ENCODE peak calls at places on chromosome 6, in ten cellular contexts. D is GM06990, J is K562, B is heart right ventricle, I is foreskin fibroblast, R is bronchial epithelial cell, T is right lobe of liver, N is ovary, A is fibroblast of mammary gland, X is adrenal gland. U is an unnamed sample.

GRCh38 chr6:106849676-106850332 is 124.7 kb downstream of the CD24 start:
- DNase-seq in X (no peak), D (no peak), J (peak), I (no peak), A (no peak), T (no peak), R (no peak), N (no peak), B (no peak), U (no peak)

GRCh38 chr6:127952831-127953230 is 52.0 kb upstream of the THEMIS start:
- DNase-seq in J (no peak), B (no peak), N (no peak), X (no peak), I (no peak), R (no peak), D (no peak), A (no peak), T (no peak), U (no peak)

GRCh38 chr6:138959521-138959920 is 28.5 kb downstream of the REPS1 start:
- DNase-seq in N (no peak), X (no peak), B (no peak), D (no peak), A (no peak), J (no peak), T (no peak), R (peak), I (no peak), U (no peak)

GRCh38 chr6:140061422-140062041 is 687.1 kb upstream of the CITED2 start:
- DNase-seq in J (no peak), N (no peak), A (no peak), B (no peak), R (no peak), D (no peak), X (no peak), I (no peak), T (no peak), U (no peak)

GRCh38 chr6:105319331-105319730 is 83.6 kb downstream of the PREP start:
- DNase-seq in D (no peak), I (no peak), A (peak), T (no peak), B (no peak), J (no peak), N (no peak), R (peak), X (no peak), U (no peak)

GRCh38 chr6:169008641-169009040 is 245.0 kb downstream of the THBS2 start:
- DNase-seq in B (no peak), X (no peak), N (no peak), R (no peak), I (no peak), J (no peak), D (no peak), T (no peak), A (peak), U (peak)

GRCh38 chr6:102407886-102408741 is 1014.6 kb downstream of the GRIK2 start:
- DNase-seq in T (no peak), B (no peak), X (no peak), J (no peak), I (no peak), N (no peak), A (no peak), D (no peak), R (peak), U (no peak)

GRCh38 chr6:41741625-41742490 is 5.3 kb downstream of the PGC start:
- DNase-seq in X (no peak), I (no peak), T (no peak), N (no peak), R (no peak), J (no peak), B (no peak), A (no peak), D (no peak), U (no peak)

DNA sequence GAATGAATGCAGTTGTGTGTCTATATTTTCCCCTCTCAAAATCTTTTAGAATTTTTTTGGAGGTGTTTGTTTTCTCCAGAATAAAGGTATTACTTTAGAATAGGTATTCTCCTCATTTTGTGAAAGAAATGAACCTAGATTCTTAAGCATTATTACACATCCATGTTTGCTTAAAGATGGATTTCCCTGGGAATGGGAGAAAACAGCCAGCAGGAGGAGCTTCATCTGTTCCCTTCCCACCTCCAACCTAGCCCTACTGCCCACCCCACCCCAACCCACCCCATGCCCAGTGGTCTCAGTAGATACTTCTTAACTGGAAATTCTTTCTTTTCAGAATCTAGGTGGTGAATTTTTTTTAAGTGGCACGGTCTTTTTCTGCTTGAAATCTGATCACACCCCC is 127.8 kb downstream of the CD109 start:
- DNase-seq in T (no peak), D (no peak), J (no peak), A (no peak), N (no peak), R (no peak), X (no peak), I (no peak), B (no peak), U (no peak)
- TF ChIP-seq CTCF in T (no peak), D (no peak), J (no peak), A (no peak), N (no peak), R (no peak), X (no peak), I (no peak), B (no peak), U (peak)

GRCh38 chr6:156686940-156687874 is 90.0 kb upstream of the ARID1B start:
- DNase-seq in A (peak), B (peak), T (peak), X (peak), J (peak), R (peak), N (peak), I (peak), D (peak), U (peak)

GRCh38 chr6:156694679-156695078 is 82.5 kb upstream of the ARID1B start:
- DNase-seq in R (no peak), J (no peak), N (no peak), B (no peak), A (no peak), X (no peak), D (no peak), I (no peak), T (no peak), U (no peak)

GRCh38 chr6:156687875-156688549 is 89.2 kb upstream of the ARID1B start:
- DNase-seq in X (peak), N (no peak), R (peak), T (peak), D (no peak), J (peak), I (peak), A (peak), B (no peak), U (peak)

GRCh38 chr6:156689656-156690055 is 87.5 kb upstream of the ARID1B start:
- DNase-seq in B (peak), D (no peak), N (no peak), J (no peak), T (no peak), I (no peak), X (no peak), R (no peak), A (no peak), U (no peak)

DNA sequence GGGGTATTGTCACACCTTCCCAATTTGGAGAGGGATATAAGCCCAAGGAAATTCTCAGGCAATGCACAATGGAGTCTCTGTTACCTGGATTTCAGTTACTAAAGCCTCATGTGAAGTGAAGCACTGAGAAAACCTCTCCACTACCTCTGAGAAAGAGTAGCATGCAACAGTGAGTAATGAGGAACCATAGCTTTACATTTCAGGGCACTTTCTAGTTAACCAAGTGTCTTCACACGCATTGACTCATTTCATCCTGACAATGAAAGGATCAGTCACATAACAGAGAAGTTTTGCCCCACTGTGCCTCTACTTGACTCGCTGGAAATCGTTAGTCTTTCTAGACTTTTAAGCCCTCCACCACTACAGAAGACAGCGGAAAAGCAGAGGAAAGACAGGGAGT is 86.2 kb upstream of the ARID1B start:
- DNase-seq in R (no peak), N (no peak), X (no peak), D (peak), B (no peak), I (no peak), T (no peak), A (no peak), J (no peak), U (no peak)
- H3K4me3 ChIP-seq in R (no peak), N (no peak), X (no peak), D (no peak), B (no peak), I (no peak), T (no peak), A (no peak), J (no peak), U (no peak)

GRCh38 chr6:30495993-30496392 is 6.7 kb downstream of the HLA-E start:
- DNase-seq in D (no peak), T (no peak), I (no peak), N (no peak), B (no peak), R (no peak), A (no peak), X (no peak), J (no peak), U (no peak)

GRCh38 chr6:30490031-30490876 is 945 bp downstream of the HLA-E start:
- DNase-seq in A (peak), J (peak), X (peak), N (peak), B (peak), T (peak), D (peak), I (peak), R (peak), U (peak)

GRCh38 chr6:30491963-30492616 is 2.8 kb downstream of the HLA-E start:
- DNase-seq in D (no peak), N (no peak), I (no peak), R (no peak), J (no peak), X (no peak), B (no peak), T (no peak), A (no peak), U (no peak)

GRCh38 chr6:30494275-30494990 is 5.1 kb downstream of the HLA-E start:
- DNase-seq in D (no peak), A (no peak), R (no peak), T (no peak), I (no peak), J (no peak), N (no peak), X (no peak), B (no peak), U (no peak)

DNA sequence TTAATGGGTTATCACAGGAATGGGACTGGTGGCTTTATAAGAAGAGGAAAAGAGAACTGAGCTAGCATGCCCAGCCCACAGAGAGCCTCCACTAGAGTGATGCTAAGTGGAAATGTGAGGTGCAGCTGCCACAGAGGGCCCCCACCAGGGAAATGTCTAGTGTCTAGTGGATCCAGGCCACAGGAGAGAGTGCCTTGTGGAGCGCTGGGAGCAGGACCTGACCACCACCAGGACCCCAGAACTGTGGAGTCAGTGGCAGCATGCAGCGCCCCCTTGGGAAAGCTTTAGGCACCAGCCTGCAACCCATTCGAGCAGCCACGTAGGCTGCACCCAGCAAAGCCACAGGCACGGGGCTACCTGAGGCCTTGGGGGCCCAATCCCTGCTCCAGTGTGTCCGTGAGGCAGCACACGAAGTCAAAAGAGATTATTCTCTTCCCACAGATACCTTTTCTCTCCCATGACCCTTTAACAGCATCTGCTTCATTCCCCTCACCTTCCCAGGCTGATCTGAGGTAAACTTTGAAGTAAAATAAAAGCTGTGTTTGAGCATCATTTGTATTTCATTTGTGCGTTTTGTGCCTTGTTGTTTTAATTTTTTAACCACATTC is 4.4 kb downstream of the HLA-E start:
- DNase-seq in T (no peak), R (no peak), A (no peak), X (no peak), B (no peak), D (no peak), J (peak), N (no peak), I (no peak), U (no peak)
- TF ChIP-seq CTCF in T (no peak), R (peak), A (peak), X (no peak), B (no peak), D (peak), J (peak), N (no peak), I (peak), U (peak)

DNA sequence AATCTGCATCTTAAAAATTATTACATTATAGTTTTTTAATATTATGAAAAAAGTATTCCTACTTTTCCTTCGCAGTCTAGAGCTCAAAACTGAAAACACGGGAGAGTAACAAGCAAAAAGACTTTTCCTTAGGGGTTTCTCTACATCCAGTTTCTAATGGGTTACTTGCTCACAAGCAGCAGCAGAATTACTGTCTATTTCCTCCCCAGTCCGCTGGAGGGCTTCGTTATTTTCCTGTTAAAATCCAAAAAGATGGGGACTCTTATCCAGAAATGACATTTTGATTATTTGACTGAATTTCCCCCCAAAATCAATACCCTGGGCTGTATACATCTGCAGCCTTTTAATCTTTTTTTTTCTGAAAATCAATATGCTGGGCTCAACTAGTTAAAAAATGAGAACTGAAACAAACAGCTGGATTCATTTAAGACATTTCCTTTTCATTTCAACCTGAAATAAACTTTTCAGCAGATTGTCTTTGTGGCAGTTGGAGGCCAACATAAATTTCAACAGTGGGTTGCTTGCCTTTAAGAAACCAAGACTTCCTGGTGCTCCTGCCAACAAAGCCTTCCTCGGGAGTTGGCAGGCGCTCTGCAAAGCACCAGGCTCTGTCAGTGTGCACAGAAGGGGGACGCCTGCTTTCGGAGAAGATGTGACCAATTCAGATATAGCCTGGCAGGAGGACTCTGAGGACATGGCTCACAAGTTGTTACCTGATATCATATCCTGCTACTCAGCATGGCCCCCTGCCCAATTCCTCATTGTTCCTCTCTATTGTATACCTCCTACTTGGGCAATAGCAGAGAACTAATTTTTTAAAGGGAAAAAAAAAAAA is 204.7 kb upstream of the ARG1 start:
- DNase-seq in T (peak), B (peak), I (peak), R (peak), X (peak), A (peak), J (no peak), D (peak), N (peak), U (peak)
- H3K4me3 ChIP-seq in T (no peak), B (no peak), I (no peak), R (no peak), X (no peak), A (no peak), J (no peak), D (no peak), N (no peak), U (no peak)

GRCh38 chr6:135627092-135627715 is 129.7 kb upstream of the AHI1 start:
- DNase-seq in T (no peak), R (no peak), N (no peak), A (no peak), B (no peak), J (no peak), I (no peak), D (no peak), X (no peak), U (no peak)

GRCh38 chr6:135633573-135633972 is 136.0 kb upstream of the AHI1 start:
- DNase-seq in B (no peak), I (no peak), J (no peak), X (no peak), R (no peak), T (no peak), D (no peak), N (no peak), A (no peak), U (no peak)

GRCh38 chr6:135630789-135631376 is 133.3 kb upstream of the AHI1 start:
- DNase-seq in A (no peak), X (no peak), D (no peak), B (peak), N (no peak), J (no peak), R (no peak), I (no peak), T (no peak), U (peak)
- TF ChIP-seq CTCF in A (no peak), X (no peak), D (no peak), B (no peak), N (no peak), J (no peak), R (no peak), I (no peak), T (no peak), U (no peak)

U was measured in choroid plexus epithelial cell.